ENCODE peak calls at places on chromosomes 11 and 22, in eight cellular contexts. J is stimulated activated CD8-positive, alpha-beta memory T cell treated with anti-CD3 and anti-CD28 coated beads, Interleukin-15, amount 100 ng/mL, for 1 hour; Z is EL; M is NCI-H1694 treated with DMSO at 0.1 percent for 48 hours; S is CD8-positive, alpha-beta T cell; N is astrocyte of the spinal cord; W is astrocyte of the hippocampus; Y is left lobe of liver. T is an unnamed sample.

GRCh38 chr11:19739872-19740271 is 27.2 kb downstream of the NAV2 start:
- DNase-seq in Y (no peak), M (no peak), N (peak), Z (no peak), J (no peak), W (no peak), S (no peak), T (no peak)

GRCh38 chr11:68761801-68762200 is 10.5 kb upstream of the TESMIN start:
- DNase-seq in W (no peak), S (no peak), N (no peak), J (no peak), Z (no peak), Y (no peak), M (no peak), T (no peak)

GRCh38 chr11:112176077-112176476 is 765 bp downstream of the BCO2 start:
- DNase-seq in Y (no peak), S (no peak), N (no peak), Z (no peak), J (no peak), W (no peak), M (no peak), T (no peak)

GRCh38 chr11:93783767-93784151 is 323 bp upstream of the MED17 start:
- DNase-seq in Z (no peak), W (no peak), Y (no peak), J (no peak), M (no peak), N (no peak), S (no peak), T (no peak)

GRCh38 chr22:42937164-42937854 is 77.6 kb downstream of the PACSIN2 start:
- DNase-seq in S (no peak), W (peak), M (no peak), Z (peak), J (no peak), Y (no peak), N (peak), T (no peak)

GRCh38 chr11:103959279-103959930 is 77.0 kb upstream of the DDI1 start:
- DNase-seq in J (no peak), M (no peak), Z (peak), W (peak), S (no peak), Y (no peak), N (peak), T (no peak)

GRCh38 chr11:10855295-10855694 is 2.6 kb downstream of the ZBED5 start:
- DNase-seq in Y (no peak), N (no peak), J (no peak), W (no peak), S (no peak), M (no peak), Z (no peak), T (no peak)

GRCh38 chr11:63573881-63574855 is 11.0 kb upstream of the PLAAT2 start:
- DNase-seq in Y (peak), M (no peak), J (no peak), Z (peak), S (no peak), N (peak), W (no peak), T (no peak)

GRCh38 chr11:86456075-86456939 is 81.6 kb downstream of the CCDC81 start:
- DNase-seq in W (peak), N (peak), S (peak), Z (peak), Y (peak), M (peak), J (peak), T (peak)

GRCh38 chr11:57358991-57359390 is 20.8 kb downstream of the P2RX3 start:
- DNase-seq in Z (no peak), M (no peak), S (no peak), W (no peak), N (no peak), Y (no peak), J (no peak), T (no peak)

GRCh38 chr11:11281626-11282025 is 71.4 kb downstream of the CSNK2A3 start:
- DNase-seq in M (no peak), Y (no peak), J (no peak), W (no peak), S (no peak), N (no peak), Z (no peak), T (no peak)

GRCh38 chr22:25134028-25134427 is 65.6 kb upstream of the CRYBB3 start:
- DNase-seq in S (no peak), M (no peak), W (peak), J (no peak), Z (no peak), N (no peak), Y (no peak), T (no peak)

GRCh38 chr11:85751738-85752137 is 59.2 kb downstream of the SYTL2 start:
- DNase-seq in W (no peak), S (no peak), M (no peak), N (no peak), J (no peak), Z (peak), Y (no peak), T (no peak)

GRCh38 chr11:94662065-94662779 is 95.1 kb downstream of the PIWIL4 start:
- DNase-seq in J (no peak), S (no peak), Y (no peak), M (no peak), Z (no peak), W (no peak), N (no peak), T (no peak)

GRCh38 chr11:898160-898517 is 12.5 kb downstream of the CHID1 start:
- DNase-seq in M (peak), N (peak), W (peak), S (no peak), Y (no peak), J (no peak), Z (peak), T (no peak)

GRCh38 chr11:109798521-109798920 is 294.7 kb upstream of the ZC3H12C start:
- DNase-seq in N (no peak), J (no peak), W (no peak), Y (no peak), M (no peak), Z (no peak), S (no peak), T (no peak)

GRCh38 chr11:58579192-58580129 is 598 bp downstream of the ZFP91 start:
- DNase-seq in W (peak), Y (peak), J (peak), M (peak), Z (peak), N (peak), S (peak), T (peak)

GRCh38 chr11:75597636-75598035 is 35.6 kb downstream of the SERPINH1 start:
- DNase-seq in S (no peak), J (no peak), Z (peak), W (peak), N (peak), Y (no peak), M (peak), T (no peak)

GRCh38 chr11:73875840-73876239 is 806 bp downstream of the COA4 start:
- DNase-seq in M (no peak), W (peak), Y (no peak), J (no peak), Z (peak), S (no peak), N (no peak), T (no peak)

GRCh38 chr11:92861641-92862040 is 107.8 kb upstream of the MTNR1B start:
- DNase-seq in N (no peak), Z (no peak), S (no peak), Y (no peak), J (no peak), W (no peak), M (no peak), T (no peak)

T was measured in omental fat pad.